ENCODE peak calls at places on chromosome 15, in seven cellular contexts. Y, P, H, B, I, S and D are unnamed samples.
A peak's percentile ranks its signal among the peaks of the same experiment; 100 is the strongest.

GRCh38 chr15:26634319-26634718 is 138.5 kb downstream of the GABRB3 start:
- DNase-seq in Y (no peak), P (no peak), H (no peak), B (no peak), I (no peak), S (no peak), D (no peak)

GRCh38 chr15:68725736-68726135 is 95.0 kb downstream of the ANP32A start:
- DNase-seq in Y (no peak), P (no peak), H (no peak), B (no peak), I (no peak), S (no peak), D (no peak)

GRCh38 chr15:83815506-83815905 is 161.6 kb downstream of the ADAMTSL3 start:
- DNase-seq in Y (no peak), P (no peak), H (no peak), B (no peak), I (no peak), S (no peak), D (no peak)

GRCh38 chr15:93087825-93088199 is 1.2 kb downstream of the RGMA start:
- DNase-seq in Y (peak; percentile 61), P (peak; percentile 81), H (peak; percentile 15), B (peak; percentile 52), I (peak; percentile 22), S (peak; percentile 76), D (no peak)

GRCh38 chr15:62821384-62822131 is 221.0 kb upstream of the TPM1 start:
- DNase-seq in Y (no peak), P (no peak), H (no peak), B (no peak), I (peak; percentile 86), S (no peak), D (no peak)

GRCh38 chr15:94110476-94111130 is 120.8 kb upstream of the MCTP2 start:
- DNase-seq in Y (no peak), P (no peak), H (no peak), B (no peak), I (peak; percentile 2), S (no peak), D (no peak)

GRCh38 chr15:66004618-66005262 is 135.4 kb downstream of the RAB11A start:
- DNase-seq in Y (no peak), P (no peak), H (no peak), B (peak; percentile 32), I (peak; percentile 12), S (peak; percentile 52), D (no peak)

GRCh38 chr15:94287794-94288246 is 56.5 kb downstream of the MCTP2 start:
- DNase-seq in Y (no peak), P (peak; percentile 14), H (peak; percentile 66), B (no peak), I (no peak), S (no peak), D (no peak)

GRCh38 chr15:72698938-72699337 is 12.9 kb downstream of the BBS4 start:
- DNase-seq in Y (no peak), P (no peak), H (no peak), B (no peak), I (no peak), S (no peak), D (no peak)
- TF ChIP-seq POLR2AphosphoS5 in Y (no peak), P (no peak), H (no peak), B (no peak), I (no peak), S (no peak), D (no peak)

GRCh38 chr15:79969175-79969574 is 1.8 kb downstream of the BCL2A1 start:
- DNase-seq in Y (no peak), P (no peak), H (no peak), B (no peak), I (no peak), S (no peak), D (no peak)

GRCh38 chr15:79972861-79973260 is 1.9 kb upstream of the BCL2A1 start:
- DNase-seq in Y (no peak), P (no peak), H (no peak), B (no peak), I (no peak), S (no peak), D (no peak)

GRCh38 chr15:79977431-79977940 is 6.5 kb upstream of the BCL2A1 start:
- DNase-seq in Y (no peak), P (no peak), H (peak; percentile 76), B (no peak), I (no peak), S (no peak), D (no peak)

GRCh38 chr15:79970921-79971434 is at the start of gene BCL2A1:
- DNase-seq in Y (no peak), P (no peak), H (peak; percentile 96), B (no peak), I (no peak), S (no peak), D (no peak)

DNA sequence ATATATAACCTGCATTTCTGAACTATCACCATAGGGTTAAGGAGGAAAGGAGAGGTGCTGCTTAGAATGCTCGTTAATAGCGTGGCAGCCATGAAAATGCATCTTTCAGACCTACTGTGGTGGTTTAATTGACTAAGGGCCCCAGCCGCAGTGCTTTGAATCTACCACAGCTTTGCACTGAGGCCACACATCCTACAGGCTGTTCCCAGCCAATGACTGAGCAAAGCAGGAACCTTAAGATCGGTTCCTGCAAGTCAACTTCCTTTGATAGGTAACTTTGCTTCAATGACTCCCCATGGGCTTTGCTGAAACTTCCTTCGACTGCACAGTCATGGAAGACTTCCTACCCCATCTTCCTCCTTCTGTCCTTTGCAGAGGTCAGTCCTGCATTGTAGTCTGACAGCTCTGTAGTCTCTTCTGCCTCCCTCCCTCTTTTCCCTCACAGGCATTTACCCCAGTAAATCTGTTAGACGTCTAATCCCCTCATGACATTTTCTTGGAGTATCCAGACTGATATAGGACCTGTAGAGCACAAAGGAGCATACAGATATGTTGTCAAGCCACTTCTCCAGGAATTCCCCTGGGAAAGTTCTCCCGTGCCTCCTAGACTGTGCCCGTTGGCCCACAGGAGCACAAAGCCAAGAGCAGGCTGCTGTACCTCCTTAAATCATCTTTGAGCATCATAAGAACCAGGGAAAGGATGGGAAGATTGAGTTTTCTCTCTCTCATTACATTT is 2.6 kb upstream of the BCL2A1 start:
- DNase-seq in Y (no peak), P (no peak), H (no peak), B (no peak), I (no peak), S (no peak), D (no peak)
- TF ChIP-seq TAF1 in Y (no peak), P (no peak), H (no peak), B (no peak), I (no peak), S (no peak), D (no peak)

GRCh38 chr15:98997755-98998154 is 9.8 kb downstream of the PGPEP1L start:
- DNase-seq in Y (no peak), P (no peak), H (no peak), B (no peak), I (no peak), S (no peak), D (no peak)

GRCh38 chr15:99006146-99006545 is 1.4 kb downstream of the PGPEP1L start:
- DNase-seq in Y (no peak), P (no peak), H (no peak), B (no peak), I (no peak), S (no peak), D (no peak)

GRCh38 chr15:98999233-98999632 is 8.4 kb downstream of the PGPEP1L start:
- DNase-seq in Y (no peak), P (no peak), H (no peak), B (no peak), I (no peak), S (no peak), D (no peak)

GRCh38 chr15:99000001-99000590 is 7.5 kb downstream of the PGPEP1L start:
- DNase-seq in Y (no peak), P (no peak), H (no peak), B (no peak), I (no peak), S (no peak), D (no peak)

DNA sequence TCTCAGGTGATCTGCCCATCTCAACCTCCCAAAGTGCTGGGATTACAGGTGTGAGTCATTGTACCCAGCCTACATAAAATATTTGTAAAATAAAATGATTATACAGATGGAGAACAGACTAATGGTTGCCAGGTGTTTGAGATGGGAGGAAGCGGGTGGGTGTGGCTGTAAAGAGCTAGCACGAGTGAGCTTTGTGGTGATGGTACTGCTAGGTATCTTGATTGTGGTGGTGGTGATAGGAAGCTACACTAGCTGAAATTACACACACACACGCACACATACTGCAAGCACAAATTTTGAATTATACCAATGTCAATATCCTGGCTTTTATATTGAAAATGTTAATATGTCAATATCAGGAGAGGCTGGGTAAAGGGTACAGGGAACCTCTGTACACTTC is 5.4 kb downstream of the PGPEP1L start:
- DNase-seq in Y (no peak), P (no peak), H (no peak), B (no peak), I (no peak), S (no peak), D (no peak)
- TF ChIP-seq POLR2AphosphoS5 in Y (no peak), P (no peak), H (no peak), B (no peak), I (no peak), S (no peak), D (no peak)

GRCh38 chr15:70713547-70714414 is 49.6 kb downstream of the UACA start:
- DNase-seq in Y (no peak), P (no peak), H (no peak), B (no peak), I (no peak), S (no peak), D (no peak)
- TF ChIP-seq TAF1 in Y (no peak), P (no peak), H (no peak), B (no peak), I (no peak), S (no peak), D (no peak)